ENCODE peak calls at places on chromosomes 12 and 14, in seven cellular contexts. U is PC-9; C is astrocyte; E is CD4-positive, alpha-beta memory T cell; G is hippocampal formation; M is GM03348; Z is uterus. A is an unnamed sample.

GRCh38 chr12:3036901-3037600 is 40.1 kb upstream of the TSPAN9 start:
- DNase-seq in U (no peak), C (no peak), E (no peak), G (no peak), M (no peak), Z (no peak), A (no peak)

GRCh38 chr14:64823305-64823985 is 56.3 kb downstream of the SPTB start:
- DNase-seq in U (peak; percentile 74), C (peak; percentile 46), E (peak; percentile 51), G (peak; percentile 30), M (peak; percentile 94), Z (peak; percentile 71), A (peak; percentile 78)

GRCh38 chr14:68384335-68384734 is 408.5 kb downstream of the ZFP36L1 start:
- DNase-seq in U (no peak), C (no peak), E (no peak), G (peak; percentile 44), M (peak; percentile 66), Z (no peak), A (no peak)

GRCh38 chr14:63453443-63453936 is 89.7 kb downstream of the PPP2R5E start:
- DNase-seq in U (no peak), C (peak; percentile 51), E (no peak), G (no peak), M (no peak), Z (no peak), A (peak; percentile 35)

GRCh38 chr14:61524211-61524806 is 171.0 kb upstream of the HIF1A start:
- DNase-seq in U (peak; percentile 27), C (peak; percentile 87), E (no peak), G (no peak), M (no peak), Z (no peak), A (peak; percentile 74)

GRCh38 chr12:15858348-15858747 is 23.8 kb upstream of the STRAP start:
- DNase-seq in U (no peak), C (no peak), E (no peak), G (no peak), M (no peak), Z (no peak), A (no peak)

GRCh38 chr12:57775563-57776246 is 3.3 kb downstream of the EEF1AKMT3 start:
- DNase-seq in U (no peak), C (no peak), E (no peak), G (no peak), M (no peak), Z (no peak), A (no peak)

GRCh38 chr12:112996501-112996900 is 18.2 kb downstream of the OAS2 start:
- DNase-seq in U (no peak), C (no peak), E (no peak), G (no peak), M (no peak), Z (no peak), A (no peak)